ENCODE peak calls at places on chromosomes 16 and 17, in five cellular contexts. W is ovary, Q is uterus, N is transverse colon, M is prostate gland. P is an unnamed sample.

GRCh38 chr17:7021993-7022778 is 664 bp upstream of the BCL6B start:
- DNase-seq in M (peak), Q (peak), W (peak), N (peak), P (peak)

GRCh38 chr17:66357037-66357436 is 54.6 kb downstream of the PRKCA start:
- DNase-seq in M (no peak), N (no peak), Q (no peak), W (no peak), P (no peak)

GRCh38 chr16:72905581-72905980 is 142.3 kb downstream of the ZFHX3 start:
- DNase-seq in Q (no peak), N (no peak), M (no peak), W (no peak), P (no peak)

GRCh38 chr17:32774286-32775084 is 102.4 kb downstream of the MYO1D start:
- DNase-seq in Q (no peak), N (no peak), W (no peak), M (no peak), P (no peak)

GRCh38 chr16:29849505-29849904 is 13.5 kb downstream of the CDIPT start:
- DNase-seq in M (no peak), Q (no peak), N (no peak), W (peak), P (no peak)

GRCh38 chr16:22161999-22162657 is at the start of gene SDR42E2:
- DNase-seq in M (no peak), Q (no peak), N (peak), W (no peak), P (no peak)

GRCh38 chr17:16437083-16437482 is 21.7 kb downstream of the TRPV2 start:
- DNase-seq in W (no peak), Q (no peak), M (no peak), N (no peak), P (no peak)

GRCh38 chr17:82287849-82288601 is 14.5 kb upstream of the CSNK1D start:
- DNase-seq in N (peak), M (peak), Q (peak), W (peak), P (no peak)

GRCh38 chr16:49503242-49504022 is 129.8 kb downstream of the C16orf78 start:
- DNase-seq in Q (no peak), N (peak), W (no peak), M (no peak), P (peak)

GRCh38 chr16:3980311-3981111 is 100.0 kb upstream of the CREBBP start:
- DNase-seq in M (no peak), N (no peak), Q (peak), W (peak), P (no peak)

GRCh38 chr17:75110307-75110937 is 653 bp downstream of the ARMC7 start:
- DNase-seq in Q (peak), W (no peak), N (peak), M (no peak), P (peak)

GRCh38 chr17:21174719-21175118 is 39.2 kb downstream of the TMEM11 start:
- DNase-seq in N (no peak), W (peak), Q (peak), M (no peak), P (no peak)

GRCh38 chr17:6753006-6753445 is 2.8 kb upstream of the XAF1 start:
- DNase-seq in N (peak), Q (peak), M (no peak), W (peak), P (peak)

GRCh38 chr17:16911141-16911937 is 60.6 kb downstream of the TNFRSF13B start:
- DNase-seq in M (no peak), N (peak), W (no peak), Q (no peak), P (peak)

GRCh38 chr17:17702821-17703607 is 21.8 kb downstream of the RAI1 start:
- DNase-seq in M (no peak), W (peak), Q (no peak), N (no peak), P (no peak)

GRCh38 chr16:56551796-56552738 is 12.8 kb upstream of the MT4 start:
- DNase-seq in W (peak), M (peak), Q (no peak), N (peak), P (no peak)

GRCh38 chr17:34068506-34069035 is 186.5 kb upstream of the CCL2 start:
- DNase-seq in N (no peak), M (no peak), Q (no peak), W (no peak), P (no peak)

GRCh38 chr16:80285089-80285488 is 255.7 kb upstream of the DYNLRB2 start:
- DNase-seq in N (no peak), Q (no peak), W (no peak), M (no peak), P (no peak)

GRCh38 chr17:42333053-42333452 is 44.8 kb downstream of the STAT5A start:
- DNase-seq in Q (no peak), W (no peak), N (no peak), M (no peak), P (no peak)

GRCh38 chr16:27498020-27498419 is 51.7 kb downstream of the GTF3C1 start:
- DNase-seq in Q (no peak), M (no peak), W (no peak), N (no peak), P (no peak)

GRCh38 chr17:7932483-7932891 is 481 bp downstream of the CNTROB start:
- DNase-seq in W (peak), M (no peak), N (peak), Q (peak), P (peak)

GRCh38 chr16:73041644-73042043 is 6.3 kb downstream of the ZFHX3 start:
- DNase-seq in M (no peak), N (no peak), W (no peak), Q (no peak), P (no peak)

GRCh38 chr17:75081611-75082540 is 5.9 kb upstream of the SLC16A5 start:
- DNase-seq in W (no peak), Q (no peak), N (no peak), M (no peak), P (no peak)

GRCh38 chr16:54286330-54287017 is at the start of gene IRX3:
- DNase-seq in W (peak), M (peak), Q (peak), N (peak), P (no peak)

GRCh38 chr17:27540300-27541105 is 84.3 kb downstream of the KSR1 start:
- DNase-seq in M (peak), W (peak), Q (peak), N (peak), P (peak)

GRCh38 chr17:36900130-36900590 is 37.1 kb upstream of the LHX1 start:
- DNase-seq in W (no peak), Q (no peak), M (no peak), N (no peak), P (no peak)

GRCh38 chr16:8885674-8886592 is 3.8 kb downstream of the LITAFD start:
- DNase-seq in W (no peak), Q (no peak), M (no peak), N (peak), P (peak)

GRCh38 chr16:57577691-57578224 is 35.3 kb downstream of the ADGRG5 start:
- DNase-seq in N (no peak), M (no peak), W (no peak), Q (peak), P (peak)

GRCh38 chr17:5788266-5788900 is 204.1 kb upstream of the NLRP1 start:
- DNase-seq in W (no peak), Q (no peak), M (no peak), N (no peak), P (no peak)

GRCh38 chr17:28053044-28053670 is 10.7 kb downstream of the NLK start:
- DNase-seq in M (no peak), Q (no peak), W (no peak), N (no peak), P (no peak)

GRCh38 chr16:84331998-84332780 is 36.1 kb upstream of the ATP2C2 start:
- DNase-seq in N (no peak), M (no peak), W (no peak), Q (no peak), P (no peak)

GRCh38 chr16:80725566-80726162 is 78.7 kb downstream of the CDYL2 start:
- DNase-seq in Q (no peak), W (no peak), M (no peak), N (no peak), P (no peak)

GRCh38 chr17:7887038-7887481 is 1.5 kb upstream of the CHD3 start:
- DNase-seq in N (no peak), Q (no peak), M (no peak), W (no peak), P (no peak)

GRCh38 chr17:47305302-47305923 is 18.3 kb upstream of the EFCAB13 start:
- DNase-seq in Q (no peak), W (no peak), N (no peak), M (no peak), P (no peak)

GRCh38 chr17:41672153-41672552 is 16.5 kb upstream of the EIF1 start:
- DNase-seq in M (no peak), Q (no peak), N (no peak), W (no peak), P (no peak)

GRCh38 chr17:76581515-76581914 is 4.1 kb downstream of the ST6GALNAC2 start:
- DNase-seq in W (no peak), N (no peak), Q (no peak), M (peak), P (no peak)

GRCh38 chr16:28930652-28931051 is 1.1 kb upstream of the CD19 start:
- DNase-seq in N (no peak), M (no peak), W (no peak), Q (no peak), P (peak)

GRCh38 chr17:60149691-60150582 is at the start of gene CA4:
- DNase-seq in M (no peak), Q (no peak), N (no peak), W (no peak), P (peak)

GRCh38 chr17:33178641-33179040 is 114.5 kb downstream of the ASIC2 start:
- DNase-seq in Q (no peak), M (no peak), W (no peak), N (no peak), P (no peak)

GRCh38 chr17:27577884-27578717 is 52.9 kb upstream of the LGALS9 start:
- DNase-seq in N (no peak), M (no peak), Q (peak), W (no peak), P (no peak)

DNA sequence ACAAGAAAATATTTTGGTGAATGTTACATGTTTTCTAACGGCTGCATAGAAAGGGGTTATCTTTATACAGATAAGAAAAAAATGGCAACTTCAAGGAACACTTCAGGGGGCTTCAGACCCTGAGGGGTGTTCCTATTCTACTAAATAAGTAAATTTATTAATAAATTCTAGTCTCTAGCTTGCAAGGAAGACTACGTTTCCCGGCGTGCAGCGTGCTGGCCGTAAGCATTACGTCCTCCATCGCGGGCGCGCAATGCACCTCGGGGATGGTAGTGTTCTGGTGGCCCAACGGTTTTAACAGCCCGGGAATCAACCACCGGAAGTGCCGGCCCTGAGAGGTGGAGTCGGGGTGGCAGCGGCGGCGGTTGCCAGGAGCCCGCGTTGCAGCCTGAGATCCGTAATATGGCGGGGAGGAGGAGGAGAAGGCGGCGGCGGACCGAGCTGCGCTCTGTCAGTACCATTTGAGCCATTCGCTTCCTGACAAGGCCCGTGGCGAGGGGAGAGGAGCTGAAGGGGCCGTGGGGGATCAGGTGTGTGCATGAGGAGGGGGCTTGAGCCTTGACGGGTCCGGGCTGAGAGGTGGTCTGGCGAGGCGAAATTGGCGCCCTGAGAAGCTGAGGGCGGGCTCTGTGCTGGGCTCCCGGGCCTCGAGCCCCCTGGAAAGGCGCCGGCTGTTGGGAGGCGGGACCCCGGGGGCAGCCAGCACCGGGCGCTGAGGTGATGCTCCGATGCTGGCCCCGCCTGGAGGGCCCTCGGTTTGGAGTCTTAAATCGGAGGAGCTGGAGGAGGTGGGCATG is at the start of gene CCP110:
- DNase-seq in Q (peak), W (peak), N (peak), M (peak), P (peak)
- TF ChIP-seq POLR2A in Q (peak), W (peak), N (peak), M (peak), P (no peak)

DNA sequence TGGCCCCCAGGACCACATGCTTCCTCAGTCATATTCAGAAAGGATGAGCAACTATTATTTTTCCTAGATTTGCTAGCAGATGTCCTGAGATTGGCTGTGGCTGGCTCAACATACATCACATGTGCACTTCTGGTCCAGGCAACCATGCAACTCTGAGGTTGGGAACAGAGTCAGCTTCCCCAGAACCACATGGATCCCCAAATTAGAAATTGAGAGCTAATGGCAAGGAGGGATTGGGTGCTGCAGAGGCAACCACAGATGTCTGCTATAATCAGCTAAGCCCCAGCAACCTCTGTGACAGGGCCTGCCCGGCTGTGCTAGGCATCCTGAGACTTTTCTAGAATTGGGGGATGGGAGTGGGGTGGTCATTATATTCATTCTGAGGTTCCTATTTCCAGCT is 33.8 kb upstream of the CLEC18A start:
- DNase-seq in W (no peak), M (no peak), N (no peak), Q (no peak), P (no peak)
- H3K4me3 ChIP-seq in W (no peak), M (no peak), N (no peak), Q (peak), P (no peak)

GRCh38 chr17:4499431-4500187 is 928 bp downstream of the SPNS2 start:
- DNase-seq in N (no peak), Q (no peak), M (no peak), W (no peak), P (peak)
- TF ChIP-seq POLR2A in N (no peak), Q (no peak), M (no peak), W (no peak), P (no peak)

GRCh38 chr17:78862073-78863023 is 21.7 kb upstream of the USP36 start:
- DNase-seq in W (peak), Q (peak), N (peak), M (no peak), P (no peak)
- H3K4me3 ChIP-seq in W (no peak), Q (no peak), N (no peak), M (no peak), P (no peak)

DNA sequence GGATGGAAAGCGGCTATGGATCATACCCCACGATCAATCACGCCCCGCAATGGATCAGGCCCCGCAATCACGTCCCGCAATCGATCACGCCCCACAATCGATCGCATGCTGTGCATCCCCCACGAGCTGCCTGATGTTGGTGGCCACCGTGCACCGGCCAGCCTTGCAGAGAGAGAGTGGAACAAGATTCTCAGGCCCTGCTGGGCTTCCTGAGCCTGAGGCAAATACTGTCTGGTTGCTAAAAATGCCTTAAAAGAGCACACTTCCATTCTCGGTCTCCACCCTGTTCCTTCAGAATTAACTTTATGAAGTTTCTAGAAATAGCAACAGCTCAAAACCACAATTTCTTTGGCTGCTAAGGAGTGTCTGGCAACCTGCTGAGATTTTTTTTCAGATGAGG is 81.5 kb downstream of the VPS53 start:
- DNase-seq in W (no peak), Q (no peak), M (no peak), N (no peak), P (no peak)
- TF ChIP-seq POLR2A in W (no peak), Q (no peak), M (no peak), N (no peak), P (no peak)

DNA sequence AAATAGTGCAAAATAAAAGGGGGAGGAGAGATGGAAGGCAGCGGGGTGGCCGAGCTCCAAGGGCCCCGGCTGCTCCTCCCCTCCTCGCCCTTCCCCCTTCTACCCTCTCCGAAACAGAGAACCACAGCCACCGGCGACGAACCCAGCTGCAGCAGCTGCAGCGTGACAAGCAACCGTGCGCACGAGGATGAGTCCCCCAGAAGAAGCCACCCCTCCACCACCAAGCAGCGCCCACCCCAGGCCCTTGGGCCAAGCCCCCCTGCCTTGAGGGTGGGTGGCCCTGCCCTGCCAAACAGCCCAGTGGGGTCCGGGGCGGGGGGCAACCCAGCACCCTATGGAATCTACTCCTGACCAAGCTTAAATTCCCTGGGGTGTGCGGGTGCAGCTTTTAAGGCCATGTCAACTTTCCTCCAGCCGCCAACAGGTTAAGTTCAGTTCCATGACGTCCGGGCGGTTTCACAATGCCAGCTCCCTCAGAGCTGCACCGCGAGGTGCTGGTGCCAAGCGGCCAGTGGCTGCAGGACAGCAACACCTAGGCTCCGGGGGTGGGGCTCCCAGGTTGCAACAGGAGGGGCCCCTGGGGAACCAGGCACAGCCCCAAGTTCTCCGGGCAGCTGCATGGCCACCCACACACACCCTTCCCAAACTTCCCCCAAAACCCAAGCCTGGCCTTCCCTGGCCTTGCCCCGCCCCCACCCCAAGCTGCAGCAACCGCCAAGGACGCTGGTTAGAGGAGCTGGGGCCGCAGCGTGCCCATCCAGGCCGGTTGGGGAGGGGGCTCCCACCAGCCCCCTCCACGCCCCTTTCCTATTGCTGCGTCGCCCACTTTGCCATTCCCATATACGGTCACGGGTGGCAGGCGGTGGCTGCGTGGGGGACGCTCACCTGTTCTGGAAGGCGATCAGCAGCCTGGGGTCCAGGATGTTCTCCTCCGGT is 2.0 kb downstream of the CBX4 start:
- DNase-seq in M (peak), W (peak), N (peak), Q (peak), P (peak)
- H3K4me3 ChIP-seq in M (peak), W (peak), N (peak), Q (peak), P (peak)

GRCh38 chr17:45221081-45221996 is at the start of gene FMNL1:
- DNase-seq in M (no peak), W (no peak), N (peak), Q (no peak), P (peak)
- TF ChIP-seq POLR2A in M (no peak), W (no peak), N (no peak), Q (no peak), P (no peak)

GRCh38 chr17:57833597-57833939 is 16.3 kb downstream of the MRPS23 start:
- DNase-seq in N (no peak), W (no peak), Q (no peak), M (no peak), P (no peak)
- H3K4me3 ChIP-seq in N (no peak), W (no peak), Q (no peak), M (peak), P (peak)

GRCh38 chr16:67760206-67760605 is 41.1 kb upstream of the GFOD2 start:
- DNase-seq in Q (no peak), W (no peak), M (no peak), N (no peak), P (no peak)
- TF ChIP-seq POLR2A in Q (no peak), W (no peak), M (no peak), N (no peak), P (no peak)

GRCh38 chr17:13864551-13864950 is 204.8 kb upstream of the COX10 start:
- DNase-seq in N (no peak), M (no peak), Q (no peak), W (no peak), P (no peak)
- H3K4me3 ChIP-seq in N (no peak), M (no peak), Q (no peak), W (no peak), P (no peak)